ENCODE peak calls at places on chromosomes 5 and 9, in five cellular contexts. One of them, this sample, is unnamed.

GRCh38 chr5:174119386-174119785 is 73.9 kb downstream of the NSG2 start:
- DNase-seq in A172: no peak
- DNase-seq in T follicular helper cell: no peak
- DNase-seq in progenitor cell of endocrine pancreas: no peak
- DNase-seq in amniotic stem cell: no peak
- DNase-seq in this sample: no peak

GRCh38 chr5:154713615-154714125 is 41.5 kb upstream of the LARP1 start:
- DNase-seq in progenitor cell of endocrine pancreas: no peak
- DNase-seq in amniotic stem cell: no peak
- DNase-seq in A172: peak
- DNase-seq in T follicular helper cell: no peak
- DNase-seq in this sample: no peak

GRCh38 chr9:127200106-127200862 is 64.3 kb upstream of the GARNL3 start:
- DNase-seq in T follicular helper cell: no peak
- DNase-seq in progenitor cell of endocrine pancreas: no peak
- DNase-seq in amniotic stem cell: no peak
- DNase-seq in A172: no peak
- DNase-seq in this sample: no peak

GRCh38 chr9:1913931-1914330 is 101.2 kb upstream of the SMARCA2 start:
- DNase-seq in A172: no peak
- DNase-seq in T follicular helper cell: no peak
- DNase-seq in amniotic stem cell: no peak
- DNase-seq in progenitor cell of endocrine pancreas: no peak
- DNase-seq in this sample: no peak

GRCh38 chr9:89025538-89025937 is 34.3 kb downstream of the S1PR3 start:
- DNase-seq in A172: no peak
- DNase-seq in T follicular helper cell: no peak
- DNase-seq in amniotic stem cell: no peak
- DNase-seq in progenitor cell of endocrine pancreas: no peak
- DNase-seq in this sample: no peak

GRCh38 chr5:163880307-163880706 is 374.9 kb downstream of the MAT2B start:
- DNase-seq in progenitor cell of endocrine pancreas: no peak
- DNase-seq in A172: no peak
- DNase-seq in T follicular helper cell: no peak
- DNase-seq in amniotic stem cell: no peak
- DNase-seq in this sample: no peak

GRCh38 chr9:13568446-13568845 is 289.0 kb upstream of the MPDZ start:
- DNase-seq in progenitor cell of endocrine pancreas: no peak
- DNase-seq in A172: no peak
- DNase-seq in amniotic stem cell: no peak
- DNase-seq in T follicular helper cell: no peak
- DNase-seq in this sample: no peak

GRCh38 chr9:19922476-19923118 is 133.8 kb upstream of the SLC24A2 start:
- DNase-seq in amniotic stem cell: peak
- DNase-seq in progenitor cell of endocrine pancreas: no peak
- DNase-seq in T follicular helper cell: no peak
- DNase-seq in A172: peak
- DNase-seq in this sample: peak

GRCh38 chr5:108196276-108196675 is 185.6 kb downstream of the FBXL17 start:
- DNase-seq in A172: no peak
- DNase-seq in progenitor cell of endocrine pancreas: no peak
- DNase-seq in T follicular helper cell: no peak
- DNase-seq in amniotic stem cell: no peak
- DNase-seq in this sample: no peak